ENCODE peak calls at places on chromosome X, in four cellular contexts. One of them, this sample, is unnamed.

GRCh38 chrX:45322382-45322781 is 121.7 kb upstream of the DIPK2B start:
- DNase-seq in Right ventricle myocardium superior: no peak
- DNase-seq in stimulated activated CD4-positive, alpha-beta T cell treated with anti-CD3 and anti-CD28 coated beads, TNF-alpha, amount 100 ng/mL, for 48 hours: no peak
- DNase-seq in NCI-H510A treated with DMSO at 0.1 percent for 48 hours: no peak
- DNase-seq in this sample: no peak

GRCh38 chrX:107768051-107768450 is 7.5 kb downstream of the TSC22D3 start:
- DNase-seq in Right ventricle myocardium superior: no peak
- DNase-seq in stimulated activated CD4-positive, alpha-beta T cell treated with anti-CD3 and anti-CD28 coated beads, TNF-alpha, amount 100 ng/mL, for 48 hours: no peak
- DNase-seq in NCI-H510A treated with DMSO at 0.1 percent for 48 hours: no peak
- DNase-seq in this sample: no peak

GRCh38 chrX:39935414-39936064 is 162.2 kb downstream of the BCOR start:
- DNase-seq in Right ventricle myocardium superior: no peak
- DNase-seq in stimulated activated CD4-positive, alpha-beta T cell treated with anti-CD3 and anti-CD28 coated beads, TNF-alpha, amount 100 ng/mL, for 48 hours: no peak
- DNase-seq in NCI-H510A treated with DMSO at 0.1 percent for 48 hours: no peak
- DNase-seq in this sample: no peak

GRCh38 chrX:22122510-22122909 is 90.4 kb downstream of the PHEX start:
- DNase-seq in Right ventricle myocardium superior: no peak
- DNase-seq in stimulated activated CD4-positive, alpha-beta T cell treated with anti-CD3 and anti-CD28 coated beads, TNF-alpha, amount 100 ng/mL, for 48 hours: no peak
- DNase-seq in NCI-H510A treated with DMSO at 0.1 percent for 48 hours: no peak
- DNase-seq in this sample: no peak

GRCh38 chrX:153881281-153881680 is 4.7 kb downstream of the L1CAM start:
- DNase-seq in Right ventricle myocardium superior: no peak
- DNase-seq in stimulated activated CD4-positive, alpha-beta T cell treated with anti-CD3 and anti-CD28 coated beads, TNF-alpha, amount 100 ng/mL, for 48 hours: no peak
- DNase-seq in NCI-H510A treated with DMSO at 0.1 percent for 48 hours: no peak
- DNase-seq in this sample: no peak

GRCh38 chrX:29257516-29257915 is 670.3 kb downstream of the IL1RAPL1 start:
- DNase-seq in Right ventricle myocardium superior: no peak
- DNase-seq in stimulated activated CD4-positive, alpha-beta T cell treated with anti-CD3 and anti-CD28 coated beads, TNF-alpha, amount 100 ng/mL, for 48 hours: no peak
- DNase-seq in NCI-H510A treated with DMSO at 0.1 percent for 48 hours: no peak
- DNase-seq in this sample: no peak

GRCh38 chrX:1384738-1385250 is 7.1 kb downstream of the SLC25A6 start:
- DNase-seq in Right ventricle myocardium superior: peak
- DNase-seq in stimulated activated CD4-positive, alpha-beta T cell treated with anti-CD3 and anti-CD28 coated beads, TNF-alpha, amount 100 ng/mL, for 48 hours: no peak
- DNase-seq in NCI-H510A treated with DMSO at 0.1 percent for 48 hours: no peak
- DNase-seq in this sample: no peak

GRCh38 chrX:103538728-103539127 is 19.4 kb upstream of the RAB40A start:
- DNase-seq in Right ventricle myocardium superior: no peak
- DNase-seq in stimulated activated CD4-positive, alpha-beta T cell treated with anti-CD3 and anti-CD28 coated beads, TNF-alpha, amount 100 ng/mL, for 48 hours: no peak
- DNase-seq in NCI-H510A treated with DMSO at 0.1 percent for 48 hours: no peak
- DNase-seq in this sample: no peak

GRCh38 chrX:40891798-40892197 is 156.5 kb upstream of the MED14 start:
- DNase-seq in Right ventricle myocardium superior: no peak
- DNase-seq in stimulated activated CD4-positive, alpha-beta T cell treated with anti-CD3 and anti-CD28 coated beads, TNF-alpha, amount 100 ng/mL, for 48 hours: no peak
- DNase-seq in NCI-H510A treated with DMSO at 0.1 percent for 48 hours: no peak
- DNase-seq in this sample: no peak